ENCODE peak calls at places on chromosomes 3 and 15, in seven cellular contexts. N is heart right ventricle; W is astrocyte of the spinal cord; X is CD8-positive, alpha-beta T cell; F is fibroblast of lung; D is vagina; Q is GM12864. Y is an unnamed sample.

GRCh38 chr15:62269504-62269903 is 104.4 kb upstream of the C2CD4B start:
- DNase-seq in N (no peak), W (no peak), X (no peak), F (no peak), D (no peak), Q (no peak), Y (no peak)

GRCh38 chr15:100785181-100786138 is 94.2 kb upstream of the ALDH1A3 start:
- DNase-seq in N (no peak), W (no peak), X (peak), F (no peak), D (peak), Q (no peak), Y (no peak)

GRCh38 chr3:134336587-134336986 is 37.7 kb downstream of the AMOTL2 start:
- DNase-seq in N (no peak), W (no peak), X (no peak), F (peak), D (no peak), Q (no peak), Y (no peak)

GRCh38 chr3:175005881-175006280 is 146.7 kb downstream of the NAALADL2 start:
- DNase-seq in N (no peak), W (no peak), X (no peak), F (no peak), D (no peak), Q (no peak), Y (no peak)

GRCh38 chr3:52053307-52054304 is 2.8 kb downstream of the DUSP7 start:
- DNase-seq in N (no peak), W (no peak), X (peak), F (no peak), D (no peak), Q (no peak), Y (no peak)

GRCh38 chr15:70274255-70274654 is 176.5 kb upstream of the TLE3 start:
- DNase-seq in N (no peak), W (no peak), X (no peak), F (no peak), D (no peak), Q (no peak), Y (no peak)

GRCh38 chr3:170007031-170007663 is 30.6 kb upstream of the GPR160 start:
- DNase-seq in N (no peak), W (peak), X (peak), F (peak), D (no peak), Q (peak), Y (no peak)

GRCh38 chr3:180252683-180253082 is 215.9 kb upstream of the PEX5L start:
- DNase-seq in N (no peak), W (no peak), X (no peak), F (no peak), D (no peak), Q (no peak), Y (no peak)

GRCh38 chr3:30597131-30597768 is 9.2 kb upstream of the TGFBR2 start:
- DNase-seq in N (no peak), W (peak), X (no peak), F (peak), D (no peak), Q (no peak), Y (peak)

GRCh38 chr3:41424543-41425300 is 225.4 kb downstream of the CTNNB1 start:
- DNase-seq in N (no peak), W (no peak), X (no peak), F (no peak), D (no peak), Q (no peak), Y (no peak)

GRCh38 chr3:58422756-58423324 is 10.8 kb downstream of the PDHB start:
- DNase-seq in N (no peak), W (peak), X (no peak), F (peak), D (no peak), Q (no peak), Y (no peak)

GRCh38 chr3:196210673-196211556 is at the start of gene ZDHHC19:
- DNase-seq in N (no peak), W (no peak), X (no peak), F (no peak), D (peak), Q (no peak), Y (no peak)

GRCh38 chr15:100230784-100231183 is 111.0 kb downstream of the ADAMTS17 start:
- DNase-seq in N (no peak), W (no peak), X (no peak), F (no peak), D (no peak), Q (no peak), Y (no peak)

GRCh38 chr3:148833223-148833622 is 5.6 kb downstream of the CPB1 start:
- DNase-seq in N (no peak), W (no peak), X (no peak), F (peak), D (no peak), Q (no peak), Y (no peak)

GRCh38 chr3:11567516-11568467 is 75.9 kb downstream of the VGLL4 start:
- DNase-seq in N (no peak), W (peak), X (no peak), F (peak), D (no peak), Q (no peak), Y (no peak)

GRCh38 chr3:197542741-197543454 is 12.9 kb downstream of the BDH1 start:
- DNase-seq in N (peak), W (no peak), X (no peak), F (no peak), D (no peak), Q (no peak), Y (no peak)

GRCh38 chr15:77506311-77507150 is 85.8 kb downstream of the HMG20A start:
- DNase-seq in N (peak), W (peak), X (no peak), F (peak), D (peak), Q (no peak), Y (no peak)

GRCh38 chr3:150371741-150372254 is 36.3 kb upstream of the TSC22D2 start:
- DNase-seq in N (no peak), W (peak), X (no peak), F (peak), D (no peak), Q (no peak), Y (peak)

GRCh38 chr3:66442254-66443249 is 58.3 kb downstream of the LRIG1 start:
- DNase-seq in N (peak), W (peak), X (no peak), F (peak), D (no peak), Q (no peak), Y (no peak)

GRCh38 chr3:159763466-159764210 is 225.0 kb upstream of the IL12A start:
- DNase-seq in N (peak), W (peak), X (no peak), F (peak), D (no peak), Q (no peak), Y (no peak)

GRCh38 chr3:159766563-159767185 is 222.0 kb upstream of the IL12A start:
- DNase-seq in N (no peak), W (peak), X (no peak), F (peak), D (no peak), Q (no peak), Y (no peak)

GRCh38 chr3:159765025-159765859 is 223.4 kb upstream of the IL12A start:
- DNase-seq in N (peak), W (peak), X (no peak), F (peak), D (no peak), Q (no peak), Y (peak)

GRCh38 chr3:159764211-159765024 is 224.2 kb upstream of the IL12A start:
- DNase-seq in N (peak), W (peak), X (no peak), F (peak), D (no peak), Q (no peak), Y (no peak)

GRCh38 chr3:159765860-159766294 is 222.8 kb upstream of the IL12A start:
- DNase-seq in N (no peak), W (no peak), X (no peak), F (no peak), D (no peak), Q (no peak), Y (no peak)
- H3K4me3 ChIP-seq in N (peak), W (peak), X (no peak), F (peak), D (peak), Q (no peak), Y (peak)

GRCh38 chr3:141051641-141052569 is 758 bp downstream of the SPSB4 start:
- DNase-seq in N (peak), W (peak), X (no peak), F (peak), D (no peak), Q (no peak), Y (no peak)
- H3K4me3 ChIP-seq in N (peak), W (peak), X (no peak), F (no peak), D (peak), Q (no peak), Y (no peak)

GRCh38 chr15:89089316-89090230 is 1.3 kb downstream of the ABHD2 start:
- DNase-seq in N (no peak), W (no peak), X (no peak), F (no peak), D (no peak), Q (no peak), Y (no peak)
- H3K4me3 ChIP-seq in N (peak), W (peak), X (peak), F (peak), D (peak), Q (peak), Y (peak)

GRCh38 chr3:129591932-129592331 is 14.5 kb downstream of the PLXND1 start:
- DNase-seq in N (no peak), W (no peak), X (no peak), F (no peak), D (no peak), Q (no peak), Y (no peak)

GRCh38 chr3:129593595-129594339 is 12.7 kb downstream of the PLXND1 start:
- DNase-seq in N (no peak), W (no peak), X (peak), F (no peak), D (no peak), Q (no peak), Y (no peak)

GRCh38 chr3:129593230-129593594 is 13.3 kb downstream of the PLXND1 start:
- DNase-seq in N (no peak), W (no peak), X (no peak), F (no peak), D (no peak), Q (no peak), Y (no peak)

GRCh38 chr3:129594907-129595390 is 11.5 kb downstream of the PLXND1 start:
- DNase-seq in N (no peak), W (no peak), X (no peak), F (no peak), D (no peak), Q (no peak), Y (no peak)

GRCh38 chr3:129592362-129593150 is 13.9 kb downstream of the PLXND1 start:
- DNase-seq in N (peak), W (no peak), X (no peak), F (no peak), D (no peak), Q (no peak), Y (no peak)
- H3K4me3 ChIP-seq in N (no peak), W (no peak), X (no peak), F (no peak), D (peak), Q (no peak), Y (peak)

GRCh38 chr3:187072102-187072501 is 67.2 kb downstream of the RPL39L start:
- DNase-seq in N (no peak), W (no peak), X (no peak), F (no peak), D (peak), Q (no peak), Y (no peak)
- H3K4me3 ChIP-seq in N (no peak), W (no peak), X (no peak), F (no peak), D (no peak), Q (no peak), Y (no peak)

DNA sequence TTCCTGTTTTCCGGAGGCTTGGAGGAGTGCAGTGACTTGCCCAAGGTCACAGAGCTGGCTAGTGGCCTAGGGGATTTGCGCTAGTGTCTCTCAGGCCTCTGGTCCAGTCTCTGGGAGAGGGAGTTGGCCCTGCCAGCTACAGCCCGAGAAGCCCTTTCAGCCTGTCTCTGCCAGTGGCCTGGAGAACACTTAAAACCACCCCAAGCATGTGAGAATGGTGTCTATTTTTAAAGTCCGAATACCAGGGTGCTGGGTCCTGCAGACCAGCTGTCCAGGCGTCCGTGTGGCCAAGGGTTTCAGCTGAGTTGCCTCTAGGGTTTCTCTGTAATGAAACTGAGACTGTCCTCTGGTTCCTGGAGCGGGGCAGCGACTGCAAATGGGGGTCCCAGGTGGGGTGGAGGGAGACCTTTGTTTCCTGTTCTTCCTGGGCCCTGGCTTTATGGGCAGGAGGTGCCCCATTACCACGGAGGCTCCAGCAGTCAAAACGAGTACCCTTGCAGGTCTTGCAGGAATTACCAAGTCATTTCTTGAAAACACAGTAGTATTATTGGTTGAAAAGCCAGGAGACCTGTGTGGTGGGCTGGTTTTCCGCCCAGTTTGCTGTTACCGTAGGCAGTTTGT is 2.2 kb downstream of the CAND2 start:
- DNase-seq in N (peak), W (no peak), X (no peak), F (no peak), D (no peak), Q (no peak), Y (no peak)
- H3K4me3 ChIP-seq in N (no peak), W (no peak), X (no peak), F (no peak), D (no peak), Q (no peak), Y (no peak)

GRCh38 chr15:67241132-67241855 is 13.2 kb downstream of the AAGAB start:
- DNase-seq in N (no peak), W (no peak), X (no peak), F (no peak), D (no peak), Q (peak), Y (no peak)
- H3K4me3 ChIP-seq in N (no peak), W (no peak), X (no peak), F (no peak), D (no peak), Q (peak), Y (no peak)

GRCh38 chr3:37991823-37992222 is 1.2 kb downstream of the VILL start:
- DNase-seq in N (no peak), W (no peak), X (no peak), F (no peak), D (no peak), Q (no peak), Y (no peak)

GRCh38 chr3:37992271-37993066 is 1.9 kb downstream of the VILL start:
- DNase-seq in N (no peak), W (no peak), X (no peak), F (no peak), D (no peak), Q (no peak), Y (no peak)

GRCh38 chr3:37993811-37994638 is 3.4 kb downstream of the VILL start:
- DNase-seq in N (peak), W (peak), X (peak), F (peak), D (no peak), Q (no peak), Y (no peak)

GRCh38 chr3:37994639-37994972 is 4.0 kb downstream of the VILL start:
- DNase-seq in N (no peak), W (no peak), X (no peak), F (no peak), D (no peak), Q (no peak), Y (no peak)

DNA sequence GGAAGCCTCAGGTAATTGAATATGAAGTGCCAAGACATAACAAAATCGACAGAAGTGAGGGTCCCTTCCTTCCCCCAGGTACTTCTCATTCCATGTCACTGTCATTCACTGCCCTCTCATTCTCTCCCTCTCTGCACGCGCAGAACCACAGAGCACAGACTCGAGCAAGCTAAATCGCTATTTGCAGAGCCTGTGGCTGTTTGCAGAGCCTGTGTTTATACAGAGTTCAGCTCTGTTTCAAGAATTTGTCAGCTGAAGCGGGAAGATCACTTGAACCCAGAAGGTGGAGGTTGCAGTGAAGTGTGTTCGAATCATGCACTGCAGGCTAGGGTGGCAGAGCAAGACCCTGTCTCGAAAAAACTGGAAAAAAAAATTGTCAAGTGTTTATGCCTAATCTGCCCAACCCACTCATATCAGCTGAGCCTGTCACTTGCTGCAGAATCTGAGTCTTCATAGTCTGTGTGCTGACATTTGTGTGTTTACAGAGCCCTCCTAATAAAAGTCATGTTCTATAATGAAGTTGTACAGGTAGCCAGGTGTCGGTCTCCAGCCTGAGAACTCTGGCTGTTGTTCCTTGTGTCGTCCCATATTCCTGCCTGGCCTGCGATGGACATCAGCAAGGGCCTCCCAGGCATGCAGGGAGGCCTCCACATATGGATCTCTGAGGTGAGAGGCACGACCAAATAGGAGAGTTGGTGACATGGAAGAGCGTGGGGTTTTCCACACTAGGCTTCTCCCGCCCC is 2.7 kb downstream of the VILL start:
- DNase-seq in N (no peak), W (no peak), X (no peak), F (no peak), D (no peak), Q (no peak), Y (no peak)
- H3K4me3 ChIP-seq in N (peak), W (peak), X (peak), F (no peak), D (peak), Q (peak), Y (peak)

GRCh38 chr3:179067839-179068238 is 3.8 kb downstream of the ZMAT3 start:
- DNase-seq in N (no peak), W (no peak), X (no peak), F (no peak), D (no peak), Q (no peak), Y (no peak)

GRCh38 chr3:179069762-179070390 is 1.7 kb downstream of the ZMAT3 start:
- DNase-seq in N (no peak), W (peak), X (no peak), F (peak), D (no peak), Q (no peak), Y (no peak)

GRCh38 chr3:179067291-179067690 is 4.3 kb downstream of the ZMAT3 start:
- DNase-seq in N (no peak), W (no peak), X (no peak), F (no peak), D (no peak), Q (no peak), Y (no peak)

GRCh38 chr3:179071161-179071568 is 444 bp downstream of the ZMAT3 start:
- DNase-seq in N (no peak), W (peak), X (no peak), F (peak), D (no peak), Q (no peak), Y (no peak)

GRCh38 chr3:179068779-179069530 is 2.7 kb downstream of the ZMAT3 start:
- DNase-seq in N (no peak), W (peak), X (no peak), F (no peak), D (no peak), Q (no peak), Y (no peak)
- H3K4me3 ChIP-seq in N (no peak), W (peak), X (no peak), F (peak), D (peak), Q (peak), Y (peak)